ENCODE peak calls at places on chromosomes 7 and 10, in ten cellular contexts. J, H, Z, E, P, Q, F, C, V and D are unnamed samples.

GRCh38 chr7:116691664-116692063 is 19.7 kb downstream of the MET start:
- DNase-seq in J (no peak), H (no peak), Z (no peak), E (no peak), P (no peak), Q (no peak), F (no peak), C (no peak), V (no peak), D (no peak)

GRCh38 chr7:136925556-136925955 is 57.1 kb downstream of the CHRM2 start:
- DNase-seq in J (no peak), H (no peak), Z (peak; percentile 77), E (no peak), P (no peak), Q (no peak), F (no peak), C (no peak), V (no peak), D (no peak)

GRCh38 chr10:6871128-6871527 is 291.1 kb upstream of the PRKCQ start:
- DNase-seq in J (no peak), H (no peak), Z (no peak), E (no peak), P (no peak), Q (no peak), F (no peak), C (no peak), V (peak; percentile 36), D (no peak)

GRCh38 chr10:97171001-97171400 is 14.8 kb downstream of the SLIT1 start:
- DNase-seq in J (no peak), H (no peak), Z (no peak), E (no peak), P (no peak), Q (no peak), F (no peak), C (no peak), V (no peak), D (no peak)

GRCh38 chr7:124686543-124687161 is 78.9 kb downstream of the GPR37 start:
- DNase-seq in J (no peak), H (no peak), Z (no peak), E (no peak), P (no peak), Q (no peak), F (no peak), C (no peak), V (no peak), D (no peak)

GRCh38 chr7:44309271-44310091 is 15.9 kb downstream of the CAMK2B start:
- DNase-seq in J (no peak), H (peak; percentile 47), Z (peak; percentile 19), E (peak; percentile 18), P (peak; percentile 47), Q (no peak), F (peak; percentile 79), C (no peak), V (peak; percentile 55), D (no peak)

GRCh38 chr7:90948085-90948484 is 316.1 kb upstream of the FZD1 start:
- DNase-seq in J (no peak), H (no peak), Z (no peak), E (no peak), P (no peak), Q (no peak), F (no peak), C (no peak), V (no peak), D (no peak)

GRCh38 chr7:133183042-133183441 is 69.8 kb upstream of the EXOC4 start:
- DNase-seq in J (no peak), H (no peak), Z (no peak), E (no peak), P (no peak), Q (no peak), F (no peak), C (no peak), V (no peak), D (no peak)

GRCh38 chr7:74193054-74193453 is 16.8 kb upstream of the LAT2 start:
- DNase-seq in J (no peak), H (no peak), Z (no peak), E (no peak), P (no peak), Q (no peak), F (no peak), C (peak; percentile 35), V (no peak), D (no peak)

GRCh38 chr10:11782793-11783557 is 40.2 kb upstream of the PROSER2 start:
- DNase-seq in J (peak; percentile 51), H (no peak), Z (peak; percentile 10), E (no peak), P (peak; percentile 56), Q (no peak), F (no peak), C (peak; percentile 16), V (no peak), D (peak; percentile 11)

GRCh38 chr10:129958686-129959543 is 5.2 kb downstream of the EBF3 start:
- DNase-seq in J (no peak), H (no peak), Z (no peak), E (no peak), P (peak; percentile 48), Q (no peak), F (peak; percentile 25), C (peak; percentile 60), V (peak; percentile 8), D (no peak)

GRCh38 chr7:112225006-112225405 is 18.5 kb downstream of the ZNF277 start:
- DNase-seq in J (no peak), H (no peak), Z (no peak), E (no peak), P (no peak), Q (no peak), F (no peak), C (no peak), V (no peak), D (no peak)

GRCh38 chr7:128833148-128833938 is 3.1 kb downstream of the FLNC start:
- DNase-seq in J (no peak), H (no peak), Z (peak; percentile 88), E (no peak), P (no peak), Q (no peak), F (peak; percentile 77), C (no peak), V (peak; percentile 78), D (no peak)

GRCh38 chr10:75297021-75297599 is 61.4 kb upstream of the COMTD1 start:
- DNase-seq in J (no peak), H (no peak), Z (no peak), E (no peak), P (no peak), Q (no peak), F (no peak), C (no peak), V (no peak), D (no peak)

GRCh38 chr10:103333934-103334520 is 16.9 kb downstream of the PCGF6 start:
- DNase-seq in J (peak; percentile 32), H (no peak), Z (no peak), E (no peak), P (no peak), Q (peak; percentile 1), F (no peak), C (peak; percentile 9), V (no peak), D (no peak)

GRCh38 chr10:75772153-75772887 is 340.9 kb downstream of the LRMDA start:
- DNase-seq in J (no peak), H (no peak), Z (no peak), E (no peak), P (no peak), Q (no peak), F (no peak), C (no peak), V (no peak), D (no peak)

GRCh38 chr7:48710995-48711394 is 213.4 kb upstream of the CDC14C start:
- DNase-seq in J (no peak), H (no peak), Z (no peak), E (no peak), P (no peak), Q (no peak), F (no peak), C (no peak), V (no peak), D (no peak)

GRCh38 chr10:35545878-35546631 is 59.1 kb upstream of the GJD4 start:
- DNase-seq in J (no peak), H (no peak), Z (no peak), E (no peak), P (no peak), Q (no peak), F (no peak), C (no peak), V (no peak), D (no peak)

GRCh38 chr10:70560511-70560931 is 42.0 kb downstream of the PRF1 start:
- DNase-seq in J (no peak), H (no peak), Z (no peak), E (no peak), P (no peak), Q (no peak), F (no peak), C (no peak), V (peak; percentile 8), D (no peak)

GRCh38 chr10:52452600-52453493 is 138.8 kb downstream of the DKK1 start:
- DNase-seq in J (no peak), H (no peak), Z (no peak), E (no peak), P (no peak), Q (no peak), F (no peak), C (no peak), V (no peak), D (peak; percentile 89)

GRCh38 chr10:101693701-101694055 is 1.3 kb downstream of the FBXW4 start:
- DNase-seq in J (no peak), H (no peak), Z (no peak), E (no peak), P (no peak), Q (no peak), F (no peak), C (no peak), V (no peak), D (no peak)

GRCh38 chr10:69406302-69406811 is 10.4 kb downstream of the TACR2 start:
- DNase-seq in J (no peak), H (no peak), Z (no peak), E (no peak), P (no peak), Q (no peak), F (no peak), C (no peak), V (peak; percentile 59), D (no peak)